ENCODE peak calls at places on chromosomes 7 and 10, in five cellular contexts. W is trophoblast cell, E is H9, B is neuronal stem cell, J is H1. M is an unnamed sample.

GRCh38 chr10:117221156-117221711 is 19.7 kb upstream of the SLC18A2 start:
- DNase-seq in W (no peak), E (peak), B (no peak), J (no peak), M (no peak)

GRCh38 chr7:135966341-135967043 is 10.7 kb downstream of the MTPN start:
- DNase-seq in W (no peak), E (no peak), B (no peak), J (no peak), M (no peak)

GRCh38 chr7:76272872-76273271 is 29.6 kb upstream of the HSPB1 start:
- DNase-seq in W (no peak), E (no peak), B (no peak), J (no peak), M (no peak)

GRCh38 chr7:32670105-32670504 is 174.8 kb downstream of the AVL9 start:
- DNase-seq in W (no peak), E (no peak), B (peak), J (no peak), M (peak)

GRCh38 chr10:121722665-121723064 is 124.4 kb upstream of the FGFR2 start:
- DNase-seq in W (no peak), E (no peak), B (no peak), J (no peak), M (no peak)

GRCh38 chr10:91665842-91666241 is 33.0 kb upstream of the PPP1R3C start:
- DNase-seq in W (no peak), E (no peak), B (no peak), J (no peak), M (no peak)

GRCh38 chr10:74202356-74202755 is 51.3 kb downstream of the ADK start:
- DNase-seq in W (no peak), E (no peak), B (no peak), J (no peak), M (no peak)

GRCh38 chr10:34797155-34797554 is 17.9 kb downstream of the PARD3 start:
- DNase-seq in W (no peak), E (no peak), B (no peak), J (no peak), M (no peak)

GRCh38 chr7:9691286-9691685 is 1257.9 kb downstream of the NXPH1 start:
- DNase-seq in W (no peak), E (peak), B (no peak), J (no peak), M (no peak)

GRCh38 chr10:94545277-94546057 is at the start of gene HELLS:
- DNase-seq in W (peak), E (peak), B (peak), J (peak), M (peak)

GRCh38 chr7:26291699-26292538 is at the start of gene SNX10:
- DNase-seq in W (peak), E (peak), B (peak), J (peak), M (peak)

GRCh38 chr7:139728203-139728602 is 49.6 kb downstream of the HIPK2 start:
- DNase-seq in W (no peak), E (no peak), B (no peak), J (no peak), M (no peak)

GRCh38 chr10:19302117-19302516 is 253.5 kb downstream of the MALRD1 start:
- DNase-seq in W (no peak), E (no peak), B (no peak), J (no peak), M (no peak)

GRCh38 chr7:54336800-54337199 is 205.4 kb upstream of the VSTM2A start:
- DNase-seq in W (no peak), E (no peak), B (no peak), J (no peak), M (no peak)

GRCh38 chr7:54333952-54334351 is 208.2 kb upstream of the VSTM2A start:
- DNase-seq in W (no peak), E (no peak), B (no peak), J (no peak), M (no peak)

GRCh38 chr7:54330216-54330800 is 211.9 kb upstream of the VSTM2A start:
- DNase-seq in W (no peak), E (no peak), B (peak), J (no peak), M (no peak)

GRCh38 chr7:54331311-54331710 is 210.9 kb upstream of the VSTM2A start:
- DNase-seq in W (no peak), E (no peak), B (no peak), J (no peak), M (no peak)
- H2BK12ac ChIP-seq in W (no peak), E (no peak), B (no peak), J (no peak), M (no peak)

GRCh38 chr10:8893102-8893501 is 838.6 kb downstream of the GATA3 start:
- DNase-seq in W (no peak), E (no peak), B (no peak), J (no peak), M (no peak)
- H3K18ac ChIP-seq in W (no peak), E (no peak), B (no peak), J (no peak), M (no peak)

GRCh38 chr7:18798018-18798906 is 302.7 kb downstream of the HDAC9 start:
- DNase-seq in W (no peak), E (no peak), B (no peak), J (no peak), M (no peak)

GRCh38 chr7:18803880-18804279 is 308.3 kb downstream of the HDAC9 start:
- DNase-seq in W (no peak), E (no peak), B (no peak), J (no peak), M (no peak)

GRCh38 chr7:18796216-18796615 is 300.7 kb downstream of the HDAC9 start:
- DNase-seq in W (no peak), E (no peak), B (no peak), J (no peak), M (no peak)

DNA sequence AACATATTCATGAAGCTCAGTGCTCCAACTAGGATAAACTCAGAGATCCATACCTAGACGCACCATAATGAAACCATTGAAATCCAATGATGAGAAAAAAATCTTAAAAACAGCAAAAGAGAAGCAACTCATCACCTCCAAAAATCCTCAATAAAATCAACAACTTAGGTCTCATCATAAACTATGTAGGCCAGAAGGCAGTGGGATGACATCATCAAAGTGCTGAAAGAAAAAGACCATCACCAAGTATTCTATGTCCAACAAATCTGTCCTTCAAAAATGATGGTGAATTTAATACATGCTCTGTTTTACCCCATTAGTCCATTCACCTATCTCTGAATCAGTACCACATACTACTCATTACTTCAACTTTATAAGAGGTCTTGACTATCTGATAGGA is 304.4 kb downstream of the HDAC9 start:
- DNase-seq in W (no peak), E (no peak), B (no peak), J (no peak), M (no peak)
- H2BK12ac ChIP-seq in W (no peak), E (no peak), B (no peak), J (no peak), M (no peak)

GRCh38 chr10:72276013-72276387 is 2.3 kb downstream of the DDIT4 start:
- DNase-seq in W (no peak), E (no peak), B (no peak), J (no peak), M (no peak)

GRCh38 chr10:72273410-72274212 is at the start of gene DDIT4:
- DNase-seq in W (peak), E (peak), B (peak), J (peak), M (peak)

GRCh38 chr10:72274213-72274729 is 547 bp downstream of the DDIT4 start:
- DNase-seq in W (no peak), E (no peak), B (no peak), J (no peak), M (no peak)

GRCh38 chr10:72275351-72276012 is 1.8 kb downstream of the DDIT4 start:
- DNase-seq in W (no peak), E (no peak), B (no peak), J (no peak), M (no peak)

GRCh38 chr10:72274730-72275350 is 1.1 kb downstream of the DDIT4 start:
- DNase-seq in W (no peak), E (peak), B (no peak), J (no peak), M (peak)
- H3K18ac ChIP-seq in W (peak), E (peak), B (peak), J (peak), M (peak)

GRCh38 chr7:17506601-17507000 is 208.1 kb downstream of the AHR start:
- DNase-seq in W (no peak), E (no peak), B (no peak), J (no peak), M (no peak)

GRCh38 chr7:17501461-17502208 is 203.2 kb downstream of the AHR start:
- DNase-seq in W (no peak), E (no peak), B (no peak), J (no peak), M (no peak)

GRCh38 chr7:17502209-17502810 is 203.9 kb downstream of the AHR start:
- DNase-seq in W (no peak), E (no peak), B (no peak), J (no peak), M (no peak)

GRCh38 chr7:17507717-17508116 is 209.3 kb downstream of the AHR start:
- DNase-seq in W (no peak), E (no peak), B (no peak), J (no peak), M (no peak)

GRCh38 chr7:17506090-17506489 is 207.6 kb downstream of the AHR start:
- DNase-seq in W (no peak), E (no peak), B (no peak), J (no peak), M (no peak)
- H2BK12ac ChIP-seq in W (no peak), E (no peak), B (no peak), J (no peak), M (no peak)

GRCh38 chr10:99834410-99834809 is 52.0 kb downstream of the ABCC2 start:
- DNase-seq in W (peak), E (no peak), B (no peak), J (no peak), M (peak)
- H3K18ac ChIP-seq in W (no peak), E (no peak), B (no peak), J (no peak), M (peak)

GRCh38 chr10:84896909-84897308 is 568.5 kb downstream of the CCSER2 start:
- DNase-seq in W (no peak), E (no peak), B (no peak), J (no peak), M (no peak)
- H2BK12ac ChIP-seq in W (no peak), E (no peak), B (no peak), J (no peak), M (no peak)

GRCh38 chr7:46554688-46555422 is 633.8 kb upstream of the IGFBP3 start:
- DNase-seq in W (no peak), E (no peak), B (no peak), J (no peak), M (peak)

GRCh38 chr7:46558482-46559193 is 637.6 kb upstream of the IGFBP3 start:
- DNase-seq in W (no peak), E (no peak), B (no peak), J (no peak), M (peak)

GRCh38 chr7:46557295-46557711 is 636.2 kb upstream of the IGFBP3 start:
- DNase-seq in W (no peak), E (no peak), B (no peak), J (no peak), M (peak)

DNA sequence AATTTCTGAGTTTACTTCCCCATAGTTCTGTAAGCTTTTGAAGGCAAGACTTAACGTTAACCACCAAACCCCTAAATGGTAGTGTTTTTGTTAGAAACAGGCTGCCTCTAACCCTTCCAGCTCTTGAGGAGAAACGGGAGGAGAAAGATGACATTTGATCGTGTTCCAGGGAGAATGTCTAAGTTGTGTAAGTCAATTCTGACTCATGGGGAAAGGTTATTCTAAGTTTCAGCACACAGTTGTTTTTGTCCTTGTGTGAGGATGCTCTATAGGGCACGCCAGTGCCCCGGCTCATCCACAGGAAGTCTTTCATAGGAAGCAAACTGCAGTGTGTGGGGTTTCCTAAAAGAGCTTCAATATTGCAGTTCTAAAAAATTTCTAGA is 638.1 kb upstream of the IGFBP3 start:
- DNase-seq in W (no peak), E (no peak), B (no peak), J (no peak), M (peak)
- H3K18ac ChIP-seq in W (no peak), E (no peak), B (no peak), J (no peak), M (no peak)

GRCh38 chr10:10630281-10630680 is 387.4 kb upstream of the CELF2 start:
- DNase-seq in W (no peak), E (no peak), B (no peak), J (no peak), M (no peak)

GRCh38 chr10:10623958-10624590 is 393.6 kb upstream of the CELF2 start:
- DNase-seq in W (no peak), E (no peak), B (no peak), J (no peak), M (no peak)

GRCh38 chr10:10626734-10627133 is 390.9 kb upstream of the CELF2 start:
- DNase-seq in W (no peak), E (no peak), B (no peak), J (no peak), M (no peak)

GRCh38 chr10:10627414-10627813 is 390.3 kb upstream of the CELF2 start:
- DNase-seq in W (no peak), E (no peak), B (no peak), J (no peak), M (no peak)

DNA sequence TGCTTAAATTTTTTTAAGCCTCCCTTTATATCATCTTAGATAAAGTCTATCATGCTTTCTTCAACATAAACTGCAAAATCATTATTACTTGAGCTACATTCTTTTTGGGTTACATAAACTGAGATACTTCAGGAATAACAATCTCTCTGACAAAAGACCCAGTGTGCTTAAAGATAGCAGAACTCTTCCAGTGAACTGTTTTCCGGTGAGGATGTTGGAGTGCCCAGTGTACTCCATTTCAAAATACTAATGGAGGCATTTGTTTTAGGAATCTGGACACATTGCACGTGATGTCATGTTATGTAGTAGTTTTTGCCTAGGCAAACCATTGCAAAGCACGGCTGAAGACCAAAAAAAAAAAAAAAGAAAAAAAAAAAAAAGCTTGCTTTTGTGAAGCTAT is 388.2 kb upstream of the CELF2 start:
- DNase-seq in W (no peak), E (no peak), B (no peak), J (no peak), M (no peak)
- H2BK12ac ChIP-seq in W (no peak), E (no peak), B (no peak), J (no peak), M (no peak)